ENCODE peak calls at places on chromosomes 1 and 21, in seven cellular contexts. T, F, Q, I, V, A and G are unnamed samples.

GRCh38 chr1:26225033-26225831 is 8.8 kb upstream of the CEP85 start:
- DNase-seq in Q (peak), F (peak), T (peak), A (peak), I (peak), V (peak), G (peak)

GRCh38 chr1:43835141-43836021 is 98.2 kb upstream of the ARTN start:
- DNase-seq in V (no peak), A (no peak), Q (peak), F (no peak), T (no peak), I (peak), G (no peak)

GRCh38 chr1:44283524-44284173 is 70.4 kb downstream of the DMAP1 start:
- DNase-seq in T (no peak), F (no peak), Q (no peak), I (no peak), V (no peak), A (no peak), G (no peak)

GRCh38 chr1:31588751-31589515 is 12.6 kb downstream of the TINAGL1 start:
- DNase-seq in V (peak), F (peak), A (no peak), Q (peak), I (no peak), T (peak), G (peak)

GRCh38 chr1:155002479-155003226 is at the start of gene ZBTB7B:
- DNase-seq in A (no peak), I (no peak), F (peak), T (peak), V (peak), Q (peak), G (peak)

GRCh38 chr21:22961248-22961647 is 1963.0 kb downstream of the NCAM2 start:
- DNase-seq in F (no peak), I (no peak), V (no peak), T (no peak), A (no peak), Q (no peak), G (no peak)

GRCh38 chr1:5996641-5997270 is 4.5 kb upstream of the NPHP4 start:
- DNase-seq in F (no peak), Q (no peak), I (no peak), A (no peak), V (peak), T (no peak), G (no peak)

GRCh38 chr1:212671342-212672031 is 28.2 kb downstream of the BATF3 start:
- DNase-seq in I (peak), F (no peak), Q (peak), T (no peak), A (no peak), V (no peak), G (peak)

GRCh38 chr1:92476071-92476607 is 10.6 kb downstream of the GFI1 start:
- DNase-seq in Q (no peak), A (no peak), I (no peak), V (no peak), F (no peak), T (no peak), G (no peak)

GRCh38 chr1:209527993-209528392 is 55.5 kb upstream of the CAMK1G start:
- DNase-seq in Q (no peak), I (peak), T (no peak), V (no peak), A (peak), F (no peak), G (no peak)

GRCh38 chr1:25958475-25958874 is 39.4 kb downstream of the PAFAH2 start:
- DNase-seq in F (no peak), A (no peak), Q (peak), I (peak), V (no peak), T (no peak), G (no peak)